ENCODE peak calls at places on chromosomes 16 and 17, in eight cellular contexts. N is stomach; C is GM12878; P is esophagus squamous epithelium; J is CD8-positive, alpha-beta memory T cell; U is bronchial epithelial cell; H is A673; S is effector memory CD4-positive, alpha-beta T cell. B is an unnamed sample. For H3K36me3, the result is how much of the 10 kb centered on the place peaks cover.

GRCh38 chr17:48012151-48012520 is 25.5 kb downstream of the COPZ2 start:
- DNase-seq in N (peak), C (no peak), P (no peak), J (peak), U (no peak), H (peak), S (peak), B (peak)

GRCh38 chr16:67547423-67548264 is 14.7 kb upstream of the CTCF start:
- DNase-seq in N (no peak), C (no peak), P (no peak), J (no peak), U (no peak), H (no peak), S (peak), B (peak)

GRCh38 chr16:55081622-55082593 is 151.2 kb downstream of the IRX5 start:
- DNase-seq in N (no peak), C (no peak), P (no peak), J (no peak), U (no peak), H (no peak), S (no peak), B (no peak)

GRCh38 chr16:73329363-73330306 is 281.7 kb upstream of the ZFHX3 start:
- DNase-seq in N (no peak), C (no peak), P (no peak), J (no peak), U (no peak), H (no peak), S (no peak), B (no peak)

GRCh38 chr17:9700754-9701476 is 55.6 kb downstream of the USP43 start:
- DNase-seq in N (no peak), C (no peak), P (no peak), J (no peak), U (no peak), H (no peak), S (no peak), B (no peak)

GRCh38 chr16:22813223-22813945 is 578 bp upstream of the HS3ST2 start:
- DNase-seq in N (peak), C (no peak), P (no peak), J (no peak), U (peak), H (peak), S (no peak), B (no peak)

GRCh38 chr16:48041861-48042435 is 113.8 kb downstream of the ABCC12 start:
- DNase-seq in N (no peak), C (no peak), P (no peak), J (no peak), U (no peak), H (no peak), S (no peak), B (no peak)

GRCh38 chr16:24070851-24071250 is 185.3 kb upstream of the CACNG3 start:
- DNase-seq in N (no peak), C (peak), P (no peak), J (no peak), U (no peak), H (peak), S (no peak), B (peak)

GRCh38 chr17:19237389-19238166 is 412 bp downstream of the EPN2 start:
- DNase-seq in N (peak), C (no peak), P (no peak), J (peak), U (peak), H (peak), S (peak), B (peak)

GRCh38 chr16:70589998-70590471 is 56.3 kb upstream of the IL34 start:
- DNase-seq in N (no peak), C (no peak), P (no peak), J (no peak), U (peak), H (no peak), S (no peak), B (no peak)

GRCh38 chr16:67185866-67186134 is 2.0 kb upstream of the MATCAP1 start:
- DNase-seq in N (no peak), C (no peak), P (no peak), J (no peak), U (no peak), H (no peak), S (no peak), B (no peak)

GRCh38 chr17:46193626-46194392 is 580 bp upstream of the KANSL1 start:
- DNase-seq in N (peak), C (peak), P (peak), J (peak), U (peak), H (peak), S (peak), B (peak)

GRCh38 chr17:75163074-75163473 is 8.8 kb upstream of the JPT1 start:
- DNase-seq in N (no peak), C (no peak), P (no peak), J (no peak), U (no peak), H (no peak), S (no peak), B (no peak)

GRCh38 chr17:38358586-38359513 is 7.2 kb downstream of the SOCS7 start:
- DNase-seq in N (no peak), C (no peak), P (no peak), J (no peak), U (peak), H (no peak), S (no peak), B (no peak)

GRCh38 chr17:37742114-37742761 is 2.6 kb downstream of the HNF1B start:
- DNase-seq in N (peak), C (no peak), P (no peak), J (no peak), U (no peak), H (peak), S (no peak), B (no peak)

GRCh38 chr17:44904001-44904984 is 5.0 kb upstream of the EFTUD2 start:
- DNase-seq in N (no peak), C (no peak), P (no peak), J (no peak), U (no peak), H (no peak), S (no peak), B (no peak)

GRCh38 chr17:64128787-64129514 is 993 bp downstream of the ERN1 start:
- DNase-seq in N (peak), C (no peak), P (no peak), J (peak), U (peak), H (peak), S (no peak), B (no peak)

GRCh38 chr16:24041834-24042631 is 206.2 kb downstream of the PRKCB start:
- DNase-seq in N (peak), C (peak), P (no peak), J (peak), U (peak), H (peak), S (peak), B (peak)

GRCh38 chr17:64161380-64161779 is 31.4 kb upstream of the ERN1 start:
- DNase-seq in N (no peak), C (no peak), P (no peak), J (no peak), U (peak), H (no peak), S (no peak), B (no peak)

GRCh38 chr17:83083368-83084201 is 4.2 kb downstream of the METRNL start:
- DNase-seq in N (no peak), C (no peak), P (no peak), J (peak), U (peak), H (peak), S (no peak), B (no peak)

GRCh38 chr16:61858996-61859395 is 177.2 kb downstream of the CDH8 start:
- DNase-seq in N (no peak), C (no peak), P (no peak), J (no peak), U (peak), H (peak), S (no peak), B (no peak)

GRCh38 chr16:3999479-3999868 is 116.8 kb downstream of the ADCY9 start:
- DNase-seq in N (no peak), C (no peak), P (no peak), J (no peak), U (no peak), H (peak), S (no peak), B (no peak)

GRCh38 chr16:2799852-2800226 is 1.6 kb downstream of the PRSS41 start:
- DNase-seq in N (peak), C (no peak), P (no peak), J (no peak), U (peak), H (no peak), S (no peak), B (no peak)

GRCh38 chr17:64281962-64282752 is 19.1 kb upstream of the TEX2 start:
- DNase-seq in N (peak), C (peak), P (no peak), J (peak), U (peak), H (peak), S (peak), B (peak)

GRCh38 chr17:50062323-50063243 is 6.7 kb downstream of the ITGA3 start:
- DNase-seq in N (peak), C (no peak), P (no peak), J (no peak), U (peak), H (no peak), S (no peak), B (no peak)

GRCh38 chr17:76735006-76735405 is 2.1 kb downstream of the SRSF2 start:
- DNase-seq in N (no peak), C (no peak), P (no peak), J (no peak), U (peak), H (no peak), S (no peak), B (peak)
- H3K36me3 ChIP-seq in N (half or more), C (under half), P (half or more), J (under half), U (under half), H (half or more), S (under half), B (under half)

GRCh38 chr17:43768382-43768781 is 9.8 kb upstream of the SOST start:
- DNase-seq in N (peak), C (no peak), P (no peak), J (no peak), U (no peak), H (no peak), S (no peak), B (no peak)
- H3K36me3 ChIP-seq in N (half or more), C (under half), P (half or more), J (under half), U (under half), H (under half), S (under half), B (under half)

DNA sequence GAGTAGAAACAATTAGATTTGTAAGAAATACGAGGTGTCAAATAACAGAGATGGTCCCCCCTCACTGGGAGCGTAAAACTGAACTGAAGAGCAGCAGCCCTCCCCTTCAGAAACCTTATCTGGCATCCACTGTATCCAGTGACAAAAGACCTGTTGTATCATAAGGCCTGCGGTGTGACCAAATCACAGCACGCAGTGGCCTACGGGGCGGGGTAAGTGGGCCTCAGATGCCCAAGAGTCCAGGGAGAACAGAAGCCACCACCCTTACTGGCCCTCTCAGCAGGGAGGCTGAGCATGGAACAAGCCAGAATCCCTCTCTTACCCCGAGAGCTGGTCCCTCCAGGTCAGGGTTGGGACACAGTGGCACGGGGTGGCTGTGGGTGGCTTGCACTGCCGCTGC is 5.5 kb downstream of the JMJD6 start:
- DNase-seq in N (no peak), C (no peak), P (no peak), J (no peak), U (no peak), H (no peak), S (no peak), B (no peak)
- H3K36me3 ChIP-seq in N (half or more), C (under half), P (half or more), J (half or more), U (under half), H (half or more), S (half or more), B (under half)

GRCh38 chr17:81863123-81863675 is 2.9 kb upstream of the P4HB start:
- DNase-seq in N (no peak), C (no peak), P (no peak), J (no peak), U (no peak), H (no peak), S (no peak), B (no peak)
- H3K36me3 ChIP-seq in N (under half), C (under half), P (under half), J (under half), U (under half), H (under half), S (under half), B (under half)

DNA sequence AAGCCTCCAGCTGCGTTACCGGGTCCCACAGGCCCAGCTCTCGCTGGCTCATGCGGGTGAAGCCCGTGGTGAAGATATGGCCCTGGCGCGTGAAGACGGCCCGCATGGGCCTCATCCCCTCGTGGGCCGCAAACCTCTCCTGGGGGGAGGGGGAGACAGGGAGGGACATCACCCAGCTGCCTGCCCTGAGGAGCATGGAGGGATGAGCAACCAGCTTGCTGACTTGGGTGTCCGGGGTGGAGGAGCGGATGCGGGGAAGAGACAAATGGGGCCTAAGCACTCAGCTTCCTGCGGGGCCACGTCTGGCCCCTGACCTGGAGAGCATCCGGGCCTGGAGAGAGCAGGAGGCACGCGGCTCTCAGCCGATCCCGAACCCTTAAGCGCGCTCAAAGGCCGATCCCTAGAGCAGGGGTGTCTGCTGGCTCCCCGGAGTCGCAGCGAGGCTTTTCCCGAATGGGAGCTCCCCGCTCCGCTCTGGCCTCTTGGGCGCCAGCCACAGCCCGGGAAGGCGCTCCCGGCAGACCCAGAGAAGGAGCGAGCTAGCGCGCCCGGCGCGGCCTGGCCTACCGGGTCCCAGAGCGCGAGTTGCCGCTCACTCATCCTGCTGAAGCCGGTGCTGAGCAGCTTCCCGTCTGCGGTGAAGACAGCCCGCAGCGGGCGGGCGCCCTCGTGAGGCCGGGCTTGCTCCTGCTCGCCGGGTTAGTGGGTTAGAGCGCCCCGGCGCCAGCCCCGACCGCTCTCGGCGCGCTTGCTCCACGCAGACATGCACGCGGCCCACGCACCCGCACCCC is 5.0 kb downstream of the CORO6 start:
- DNase-seq in N (peak), C (peak), P (no peak), J (peak), U (peak), H (no peak), S (peak), B (peak)
- H3K36me3 ChIP-seq in N (under half), C (under half), P (under half), J (under half), U (under half), H (under half), S (under half), B (under half)